ENCODE peak calls at places on chromosomes 3 and 15, in eight cellular contexts. L, C, D, U, W, G, M and F are unnamed samples.
A peak's percentile ranks its signal among the peaks of the same experiment; 100 is the strongest.

GRCh38 chr15:51097553-51098330 is 3.0 kb upstream of the TNFAIP8L3 start:
- DNase-seq in L (no peak), C (no peak), D (no peak), U (no peak), W (no peak), G (peak; percentile 97), M (peak; percentile 69), F (no peak)

GRCh38 chr3:172438181-172438580 is 10.1 kb downstream of the GHSR start:
- DNase-seq in L (no peak), C (no peak), D (no peak), U (no peak), W (no peak), G (no peak), M (no peak), F (no peak)

GRCh38 chr3:79005084-79005483 is 762.7 kb downstream of the ROBO1 start:
- DNase-seq in L (no peak), C (no peak), D (no peak), U (no peak), W (no peak), G (no peak), M (no peak), F (no peak)

GRCh38 chr3:174325834-174326705 is 533.1 kb upstream of the NAALADL2 start:
- DNase-seq in L (no peak), C (no peak), D (no peak), U (no peak), W (no peak), G (no peak), M (peak; percentile 39), F (no peak)

GRCh38 chr3:55296781-55297180 is 190.3 kb downstream of the WNT5A start:
- DNase-seq in L (no peak), C (no peak), D (no peak), U (no peak), W (no peak), G (no peak), M (peak; percentile 32), F (no peak)

GRCh38 chr3:30752961-30753360 is 141.5 kb downstream of the GADL1 start:
- DNase-seq in L (no peak), C (peak; percentile 30), D (peak; percentile 45), U (no peak), W (no peak), G (no peak), M (peak; percentile 89), F (no peak)

GRCh38 chr3:21158801-21159564 is 592.0 kb downstream of the ZNF385D start:
- DNase-seq in L (no peak), C (no peak), D (no peak), U (no peak), W (no peak), G (no peak), M (no peak), F (no peak)

GRCh38 chr15:28086175-28086703 is 12.9 kb downstream of the OCA2 start:
- DNase-seq in L (peak; percentile 79), C (no peak), D (peak; percentile 81), U (no peak), W (no peak), G (peak; percentile 59), M (peak; percentile 66), F (peak; percentile 72)

GRCh38 chr15:48855501-48856440 is 22.2 kb upstream of the EID1 start:
- DNase-seq in L (peak; percentile 22), C (no peak), D (peak; percentile 78), U (no peak), W (no peak), G (peak; percentile 61), M (peak; percentile 60), F (no peak)

GRCh38 chr3:9396301-9396631 is 1.1 kb upstream of the SETD5 start:
- DNase-seq in L (peak; percentile 93), C (no peak), D (peak; percentile 94), U (no peak), W (peak; percentile 69), G (peak; percentile 93), M (peak; percentile 99), F (no peak)

GRCh38 chr3:41198046-41198445 is 1.3 kb upstream of the CTNNB1 start:
- DNase-seq in L (no peak), C (no peak), D (no peak), U (no peak), W (no peak), G (no peak), M (no peak), F (no peak)

GRCh38 chr15:81394609-81395008 is 20.6 kb upstream of the TMC3 start:
- DNase-seq in L (no peak), C (peak; percentile 41), D (peak; percentile 38), U (no peak), W (no peak), G (no peak), M (no peak), F (no peak)

GRCh38 chr3:148727242-148727641 is 29.5 kb downstream of the AGTR1 start:
- DNase-seq in L (peak; percentile 77), C (peak; percentile 51), D (peak; percentile 53), U (peak; percentile 9), W (no peak), G (no peak), M (peak; percentile 26), F (no peak)

GRCh38 chr3:59052803-59053411 is 3.1 kb upstream of the CFAP20DC start:
- DNase-seq in L (peak; percentile 40), C (no peak), D (peak; percentile 45), U (no peak), W (no peak), G (peak; percentile 44), M (peak; percentile 55), F (no peak)

DNA sequence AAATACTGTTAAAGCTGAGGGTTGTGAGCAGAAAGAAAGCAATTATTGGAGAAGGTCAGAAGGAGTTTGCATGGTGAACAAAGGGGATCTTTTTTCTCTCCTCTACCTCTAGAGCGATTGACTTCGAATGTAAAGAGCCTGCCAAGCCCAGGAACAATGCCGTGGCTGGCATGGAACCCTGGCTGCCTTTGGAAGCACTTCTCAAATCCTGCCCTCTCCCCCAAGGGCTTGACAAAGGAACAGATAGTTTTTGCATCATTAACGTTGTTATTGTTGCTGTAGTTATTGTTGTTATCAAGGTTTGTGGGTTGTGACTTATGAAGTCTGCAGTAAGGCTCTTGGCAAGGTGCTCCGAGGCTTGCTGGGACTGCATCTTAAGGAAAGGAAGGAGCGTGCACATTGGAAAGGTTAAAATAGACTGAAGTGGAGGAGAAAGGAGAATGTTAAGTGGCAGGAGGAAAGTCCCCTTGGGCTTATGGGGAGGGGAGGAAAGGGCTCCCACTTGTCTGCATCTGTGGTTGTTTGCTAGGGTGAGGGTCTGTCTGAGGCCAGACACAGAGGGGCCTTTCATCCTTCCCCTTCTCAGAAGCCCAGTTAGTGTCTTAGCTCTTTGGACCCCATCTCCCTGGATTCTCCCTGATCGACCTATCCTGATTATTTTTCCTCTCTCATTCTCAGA is 16.8 kb downstream of the PDIA5 start:
- DNase-seq in L (peak; percentile 44), C (no peak), D (no peak), U (no peak), W (no peak), G (peak; percentile 53), M (no peak), F (no peak)
- H3K4me1 ChIP-seq in L (peaks cover 67% of the 10 kb centered on the region), C (no peaks in the 10 kb centered on the region), D (peaks cover 5% of the 10 kb centered on the region), U (peaks cover 61% of the 10 kb centered on the region), W (peaks cover 70% of the 10 kb centered on the region), G (peaks cover 63% of the 10 kb centered on the region), M (peaks cover 36% of the 10 kb centered on the region), F (peaks cover 14% of the 10 kb centered on the region)

DNA sequence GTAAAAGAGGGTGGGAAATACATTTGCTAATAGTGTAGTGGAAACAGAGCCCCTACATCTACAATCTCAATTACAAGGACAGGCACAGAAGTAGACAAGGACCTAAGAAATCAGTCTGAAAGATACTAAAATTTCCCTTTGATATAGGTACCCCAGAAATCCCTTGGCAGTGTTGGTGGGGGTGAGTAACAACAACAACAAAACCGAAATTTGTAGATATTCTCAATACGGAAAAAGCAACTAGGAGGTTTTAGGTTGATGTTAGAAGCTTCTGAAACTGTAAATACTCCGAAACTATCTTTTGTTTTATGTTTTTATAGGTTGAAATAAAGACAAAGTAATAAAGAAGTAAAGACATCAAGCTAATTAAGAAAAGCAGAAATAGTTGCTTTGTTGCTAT is 323.1 kb upstream of the CBLB start:
- DNase-seq in L (no peak), C (no peak), D (no peak), U (no peak), W (no peak), G (no peak), M (no peak), F (no peak)
- H3K4me1 ChIP-seq in L (no peaks in the 10 kb centered on the region), C (no peaks in the 10 kb centered on the region), D (no peaks in the 10 kb centered on the region), U (no peaks in the 10 kb centered on the region), W (no peaks in the 10 kb centered on the region), G (no peaks in the 10 kb centered on the region), M (no peaks in the 10 kb centered on the region), F (no peaks in the 10 kb centered on the region)

DNA sequence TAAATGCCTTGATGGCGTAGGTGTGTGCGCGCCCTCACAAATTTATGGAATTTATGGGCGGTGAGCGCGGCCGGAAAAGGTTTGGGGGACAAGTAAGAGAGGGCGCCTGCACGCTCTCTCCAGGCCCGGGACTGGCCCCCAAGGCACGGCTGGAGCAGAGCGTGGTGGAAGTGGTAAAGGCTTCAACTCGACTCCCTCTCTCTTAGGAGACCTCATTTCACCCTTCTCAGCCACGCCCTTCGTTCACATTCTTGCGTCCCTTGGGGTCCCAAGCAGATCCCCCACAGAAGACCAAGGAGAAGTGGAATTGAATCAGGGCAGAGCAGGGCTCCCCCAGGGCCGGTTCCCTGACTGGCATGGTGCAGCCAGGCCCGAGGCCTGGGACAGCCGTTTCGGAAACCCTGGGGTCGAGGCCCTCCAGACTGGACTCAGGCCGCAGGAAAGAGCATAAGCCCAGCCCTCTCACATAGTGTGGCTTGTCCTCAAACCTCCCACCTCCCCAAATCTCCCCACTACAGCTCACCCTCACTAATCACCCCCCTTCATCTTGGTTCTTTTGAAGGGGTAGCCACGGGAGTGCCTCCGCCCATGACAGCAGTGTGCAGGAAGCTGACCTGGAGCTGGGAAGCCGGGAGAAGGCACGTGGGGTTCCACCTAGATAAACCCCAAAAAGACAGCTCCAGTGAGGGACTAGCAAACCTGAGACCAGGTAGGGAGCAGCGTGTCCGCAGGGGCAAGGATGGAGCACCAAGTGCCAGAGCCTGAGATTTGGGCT is 75.6 kb upstream of the POLG start:
- DNase-seq in L (peak; percentile 33), C (no peak), D (no peak), U (no peak), W (no peak), G (no peak), M (no peak), F (no peak)
- H3K4me1 ChIP-seq in L (peaks cover 63% of the 10 kb centered on the region), C (no peaks in the 10 kb centered on the region), D (peaks cover 8% of the 10 kb centered on the region), U (peaks cover 51% of the 10 kb centered on the region), W (peaks cover 53% of the 10 kb centered on the region), G (no peaks in the 10 kb centered on the region), M (peaks cover 15% of the 10 kb centered on the region), F (peaks cover 60% of the 10 kb centered on the region)

GRCh38 chr15:56832125-56832524 is 86.3 kb upstream of the TCF12 start:
- DNase-seq in L (no peak), C (peak; percentile 81), D (peak; percentile 47), U (peak; percentile 56), W (no peak), G (peak; percentile 8), M (no peak), F (no peak)

GRCh38 chr15:56837281-56837680 is 81.2 kb upstream of the TCF12 start:
- DNase-seq in L (no peak), C (no peak), D (no peak), U (no peak), W (no peak), G (no peak), M (peak; percentile 24), F (no peak)

GRCh38 chr15:56835598-56836275 is 82.7 kb upstream of the TCF12 start:
- DNase-seq in L (no peak), C (no peak), D (no peak), U (peak; percentile 60), W (no peak), G (no peak), M (no peak), F (no peak)

DNA sequence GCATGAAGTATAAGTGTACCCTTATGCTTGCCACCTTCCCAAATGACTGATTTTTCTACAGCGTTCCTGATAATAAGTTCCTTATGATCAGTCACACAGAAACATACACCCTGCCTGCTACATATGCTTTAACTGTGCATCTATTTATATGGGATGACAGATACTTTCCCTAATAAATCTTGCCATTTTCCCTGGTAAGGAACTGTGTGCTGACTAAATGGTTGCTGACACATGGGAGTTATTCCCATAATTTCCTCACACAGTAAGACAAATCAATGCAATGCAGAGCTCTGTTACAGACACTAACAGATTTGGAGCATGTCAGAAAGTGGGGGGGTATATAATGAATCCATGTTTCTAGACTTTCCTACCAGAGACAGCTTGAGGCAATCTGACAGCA is 87.0 kb upstream of the TCF12 start:
- DNase-seq in L (no peak), C (no peak), D (no peak), U (no peak), W (no peak), G (no peak), M (peak; percentile 18), F (no peak)
- H3K4me1 ChIP-seq in L (peaks cover 14% of the 10 kb centered on the region), C (no peaks in the 10 kb centered on the region), D (no peaks in the 10 kb centered on the region), U (peaks cover 23% of the 10 kb centered on the region), W (peaks cover 13% of the 10 kb centered on the region), G (no peaks in the 10 kb centered on the region), M (peaks cover 1% of the 10 kb centered on the region), F (no peaks in the 10 kb centered on the region)